ENCODE peak calls at places on chromosomes 13 and 19, in ten cellular contexts. T is GM12878, M is uterus, W is PC-3, Q is right lobe of liver, J is tibial nerve, C is Peyer's patch, L is endodermal cell, G is adrenal gland, F is foreskin keratinocyte. X is an unnamed sample.

GRCh38 chr13:75415720-75416119 is 66.2 kb downstream of the TBC1D4 start:
- DNase-seq in T (no peak), M (no peak), W (peak; percentile 73), Q (no peak), J (no peak), C (no peak), L (no peak), G (no peak), F (no peak), X (no peak)

GRCh38 chr13:41581884-41582547 is 124.7 kb downstream of the RGCC start:
- DNase-seq in T (no peak), M (no peak), W (no peak), Q (no peak), J (no peak), C (no peak), L (no peak), G (no peak), F (no peak), X (no peak)

GRCh38 chr19:45922281-45922680 is 7.7 kb upstream of the NANOS2 start:
- DNase-seq in T (no peak), M (no peak), W (peak; percentile 11), Q (no peak), J (no peak), C (no peak), L (peak; percentile 83), G (no peak), F (no peak), X (no peak)

GRCh38 chr13:101917475-101917810 is 465.0 kb downstream of the ITGBL1 start:
- DNase-seq in T (no peak), M (no peak), W (no peak), Q (no peak), J (no peak), C (no peak), L (peak; percentile 61), G (no peak), F (no peak), X (no peak)

GRCh38 chr19:16824658-16825311 is 4.4 kb upstream of the SIN3B start:
- DNase-seq in T (no peak), M (peak; percentile 56), W (peak; percentile 19), Q (no peak), J (no peak), C (no peak), L (peak; percentile 51), G (peak; percentile 34), F (no peak), X (no peak)

GRCh38 chr13:96946709-96947311 is 47.5 kb downstream of the OXGR1 start:
- DNase-seq in T (no peak), M (no peak), W (peak; percentile 27), Q (no peak), J (no peak), C (peak; percentile 55), L (no peak), G (no peak), F (no peak), X (peak; percentile 34)

GRCh38 chr13:58376775-58377174 is 745.2 kb downstream of the PCDH17 start:
- DNase-seq in T (peak; percentile 7), M (no peak), W (no peak), Q (no peak), J (no peak), C (no peak), L (no peak), G (no peak), F (no peak), X (no peak)

GRCh38 chr13:100887729-100888151 is 213.1 kb upstream of the TMTC4 start:
- DNase-seq in T (no peak), M (no peak), W (peak; percentile 52), Q (no peak), J (no peak), C (no peak), L (peak; percentile 55), G (peak; percentile 30), F (no peak), X (no peak)

GRCh38 chr19:8690753-8691539 is 7.6 kb downstream of the ACTL9 start:
- DNase-seq in T (no peak), M (no peak), W (no peak), Q (no peak), J (no peak), C (no peak), L (no peak), G (no peak), F (no peak), X (no peak)

GRCh38 chr19:8686549-8686948 is 12.0 kb downstream of the ACTL9 start:
- DNase-seq in T (no peak), M (no peak), W (no peak), Q (no peak), J (no peak), C (no peak), L (no peak), G (no peak), F (no peak), X (no peak)

GRCh38 chr19:8684001-8684902 is 14.3 kb downstream of the ACTL9 start:
- DNase-seq in T (no peak), M (no peak), W (no peak), Q (no peak), J (no peak), C (no peak), L (peak; percentile 41), G (no peak), F (no peak), X (no peak)

GRCh38 chr19:8682931-8683330 is 15.7 kb downstream of the ACTL9 start:
- DNase-seq in T (no peak), M (no peak), W (no peak), Q (no peak), J (no peak), C (no peak), L (peak; percentile 24), G (no peak), F (no peak), X (no peak)

GRCh38 chr19:8688930-8689329 is 9.7 kb downstream of the ACTL9 start:
- DNase-seq in T (no peak), M (no peak), W (no peak), Q (no peak), J (no peak), C (no peak), L (no peak), G (no peak), F (no peak), X (no peak)
- H3K27me3 ChIP-seq in T (no peaks in the 10 kb centered on the region), M (no peaks in the 10 kb centered on the region), W (peaks cover 38% of the 10 kb centered on the region), Q (no peaks in the 10 kb centered on the region), J (no peaks in the 10 kb centered on the region), C (no peaks in the 10 kb centered on the region), L (no peaks in the 10 kb centered on the region), G (no peaks in the 10 kb centered on the region), F (no peaks in the 10 kb centered on the region), X (peaks cover 9% of the 10 kb centered on the region)

GRCh38 chr13:99596180-99596579 is 94.9 kb downstream of the TM9SF2 start:
- DNase-seq in T (no peak), M (no peak), W (no peak), Q (no peak), J (no peak), C (no peak), L (no peak), G (no peak), F (no peak), X (no peak)

GRCh38 chr13:99604636-99605035 is 103.4 kb downstream of the TM9SF2 start:
- DNase-seq in T (no peak), M (no peak), W (no peak), Q (no peak), J (no peak), C (no peak), L (no peak), G (no peak), F (no peak), X (no peak)

GRCh38 chr13:99601535-99601934 is 100.3 kb downstream of the TM9SF2 start:
- DNase-seq in T (no peak), M (no peak), W (no peak), Q (no peak), J (no peak), C (no peak), L (no peak), G (no peak), F (no peak), X (no peak)

GRCh38 chr13:99605417-99606321 is 104.4 kb downstream of the TM9SF2 start:
- DNase-seq in T (no peak), M (peak; percentile 30), W (peak; percentile 24), Q (peak; percentile 91), J (no peak), C (peak; percentile 77), L (peak; percentile 84), G (peak; percentile 54), F (no peak), X (peak; percentile 75)

GRCh38 chr13:99600318-99600717 is 99.0 kb downstream of the TM9SF2 start:
- DNase-seq in T (no peak), M (no peak), W (no peak), Q (no peak), J (no peak), C (no peak), L (peak; percentile 85), G (no peak), F (no peak), X (no peak)
- TF ChIP-seq CTCF in T (peak; percentile 8), M (no peak), W (peak; percentile 14), Q (no peak), J (no peak), C (no peak), L (peak; percentile 79), G (no peak), F (peak; percentile 43), X (no peak)

GRCh38 chr19:47507924-47508553 is 6.8 kb downstream of the NAPA start:
- DNase-seq in T (no peak), M (no peak), W (no peak), Q (no peak), J (no peak), C (no peak), L (peak; percentile 69), G (no peak), F (no peak), X (no peak)
- H3K4me1 ChIP-seq in T (peaks cover 3% of the 10 kb centered on the region), M (peaks cover 30% of the 10 kb centered on the region), W (peaks cover 24% of the 10 kb centered on the region), Q (peaks cover 60% of the 10 kb centered on the region), J (peaks cover 59% of the 10 kb centered on the region), C (peaks cover 7% of the 10 kb centered on the region), L (no peaks in the 10 kb centered on the region), G (peaks cover 91% of the 10 kb centered on the region), F (peaks cover 18% of the 10 kb centered on the region), X (peaks cover 60% of the 10 kb centered on the region)

GRCh38 chr19:13002970-13003540 is 7.8 kb downstream of the NFIX start:
- DNase-seq in T (no peak), M (no peak), W (no peak), Q (no peak), J (no peak), C (no peak), L (no peak), G (no peak), F (no peak), X (no peak)

GRCh38 chr19:13002389-13002898 is 7.2 kb downstream of the NFIX start:
- DNase-seq in T (no peak), M (no peak), W (no peak), Q (no peak), J (no peak), C (no peak), L (no peak), G (no peak), F (no peak), X (no peak)

GRCh38 chr19:13001502-13002388 is 6.5 kb downstream of the NFIX start:
- DNase-seq in T (no peak), M (peak; percentile 90), W (no peak), Q (peak; percentile 76), J (no peak), C (no peak), L (no peak), G (peak; percentile 36), F (no peak), X (peak; percentile 52)

GRCh38 chr19:12997967-12998940 is 3.0 kb downstream of the NFIX start:
- DNase-seq in T (no peak), M (no peak), W (no peak), Q (no peak), J (no peak), C (no peak), L (no peak), G (no peak), F (no peak), X (no peak)

DNA sequence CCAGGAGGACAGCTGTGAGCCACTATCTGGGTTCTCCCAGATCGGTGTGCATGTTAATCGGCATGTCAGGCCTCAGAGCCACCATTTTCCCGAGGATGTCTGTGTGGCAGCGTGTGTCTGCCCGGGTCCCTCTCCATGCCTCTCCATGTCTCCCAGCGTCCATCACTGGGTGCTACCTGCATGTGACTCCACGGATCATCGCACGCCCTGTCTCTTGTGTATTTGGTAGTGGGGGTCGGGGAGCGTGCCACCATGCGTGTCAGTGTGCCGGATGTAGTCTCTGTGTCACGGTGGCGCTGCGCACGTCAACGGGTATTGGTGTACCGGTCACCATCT is 5.9 kb downstream of the NFIX start:
- DNase-seq in T (no peak), M (no peak), W (no peak), Q (no peak), J (no peak), C (no peak), L (no peak), G (no peak), F (no peak), X (no peak)
- H3K27me3 ChIP-seq in T (no peaks in the 10 kb centered on the region), M (no peaks in the 10 kb centered on the region), W (no peaks in the 10 kb centered on the region), Q (no peaks in the 10 kb centered on the region), J (no peaks in the 10 kb centered on the region), C (no peaks in the 10 kb centered on the region), L (peaks cover 90% of the 10 kb centered on the region), G (no peaks in the 10 kb centered on the region), F (peaks cover 64% of the 10 kb centered on the region), X (no peaks in the 10 kb centered on the region)

X was measured in transverse colon.